ENCODE peak calls at places on chromosomes 3 and 15, in six cellular contexts. P, K, I, V, J and G are unnamed samples.

GRCh38 chr3:9809615-9810356 is at the start of gene TTLL3:
- DNase-seq in P (no peak), K (no peak), I (peak), V (peak), J (no peak), G (peak)

GRCh38 chr15:98713585-98714001 is 65.3 kb downstream of the IGF1R start:
- DNase-seq in P (no peak), K (no peak), I (no peak), V (no peak), J (peak), G (peak)

GRCh38 chr15:66239514-66239913 is 14.0 kb downstream of the MEGF11 start:
- DNase-seq in P (no peak), K (no peak), I (no peak), V (no peak), J (no peak), G (no peak)

GRCh38 chr3:60490992-60491391 is 760.3 kb downstream of the FHIT start:
- DNase-seq in P (no peak), K (no peak), I (no peak), V (no peak), J (no peak), G (no peak)

GRCh38 chr15:70160803-70161565 is 63.3 kb upstream of the TLE3 start:
- DNase-seq in P (no peak), K (no peak), I (no peak), V (no peak), J (no peak), G (no peak)

GRCh38 chr3:169739067-169739466 is 25.8 kb downstream of the TERC start:
- DNase-seq in P (no peak), K (no peak), I (no peak), V (no peak), J (no peak), G (no peak)

GRCh38 chr3:40116478-40117162 is 192.9 kb upstream of the EIF1B start:
- DNase-seq in P (no peak), K (no peak), I (no peak), V (no peak), J (no peak), G (peak)

GRCh38 chr3:179258820-179259219 is 7.9 kb upstream of the KCNMB3 start:
- DNase-seq in P (no peak), K (no peak), I (no peak), V (no peak), J (no peak), G (no peak)

GRCh38 chr15:39430389-39430788 is 150.5 kb upstream of the THBS1 start:
- DNase-seq in P (no peak), K (no peak), I (no peak), V (no peak), J (no peak), G (no peak)

GRCh38 chr3:76429536-76430177 is 610.2 kb upstream of the ROBO2 start:
- DNase-seq in P (no peak), K (no peak), I (no peak), V (no peak), J (no peak), G (no peak)

GRCh38 chr15:88512606-88513005 is 33.9 kb downstream of the DET1 start:
- DNase-seq in P (no peak), K (no peak), I (no peak), V (no peak), J (no peak), G (no peak)

GRCh38 chr3:10992946-10993728 is 589 bp downstream of the SLC6A1 start:
- DNase-seq in P (no peak), K (no peak), I (peak), V (no peak), J (no peak), G (no peak)
- TF ChIP-seq EZH2 in P (no peak), K (no peak), I (peak), V (no peak), J (no peak), G (peak)

DNA sequence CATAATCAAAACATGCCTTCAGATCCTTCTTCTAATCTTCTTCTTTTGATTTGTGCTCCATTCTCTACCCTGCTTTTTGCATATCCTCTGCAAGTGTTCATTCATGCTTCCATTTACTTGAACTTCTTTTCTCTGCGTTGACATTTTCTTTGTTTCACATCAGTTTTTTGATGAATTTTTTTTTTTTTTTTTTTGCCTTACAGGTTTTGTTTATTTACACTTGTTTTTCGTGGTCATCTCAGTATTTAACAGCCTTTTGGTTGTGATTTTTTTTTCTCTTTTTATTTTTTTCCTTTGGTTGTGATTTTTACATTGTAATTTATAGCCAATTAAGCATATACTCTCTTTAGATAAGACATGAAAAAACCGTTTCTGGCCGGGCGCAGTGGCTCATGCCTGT is 11.8 kb upstream of the SHQ1 start:
- DNase-seq in P (no peak), K (no peak), I (no peak), V (no peak), J (no peak), G (no peak)
- TF ChIP-seq MAX in P (no peak), K (no peak), I (no peak), V (no peak), J (no peak), G (no peak)

DNA sequence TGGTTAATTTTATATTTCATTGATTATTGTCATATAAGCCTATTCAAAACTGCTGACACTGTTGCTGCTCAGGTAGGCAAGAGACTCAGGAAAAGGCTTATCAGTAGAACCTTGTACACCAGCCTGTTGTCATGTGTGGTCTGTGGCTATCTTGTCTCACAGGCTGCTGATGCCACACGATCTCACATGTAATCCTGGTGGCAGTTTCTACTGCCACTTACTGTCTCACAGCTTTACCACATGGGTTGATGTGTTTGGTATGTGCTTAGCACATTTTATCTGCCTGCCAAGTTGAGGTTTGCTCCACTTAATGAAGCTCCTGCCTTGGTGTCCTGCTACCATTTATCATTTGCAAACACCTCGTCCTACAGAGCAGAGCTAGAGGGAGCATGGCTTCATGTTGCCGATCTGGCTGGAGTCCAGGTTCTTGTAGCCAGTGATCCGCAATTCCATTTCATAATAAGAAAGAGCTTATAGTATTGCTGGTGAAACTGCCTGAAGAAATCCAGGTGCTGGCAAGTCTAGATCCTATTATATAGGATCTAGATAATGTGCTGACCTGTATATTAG is 637.9 kb downstream of the NLGN1 start:
- DNase-seq in P (no peak), K (no peak), I (no peak), V (no peak), J (no peak), G (no peak)
- H3K4me3 ChIP-seq in P (no peak), K (no peak), I (no peak), V (no peak), J (no peak), G (no peak)

GRCh38 chr15:76337047-76337738 is 620 bp downstream of the ISL2 start:
- DNase-seq in P (no peak), K (peak), I (no peak), V (peak), J (no peak), G (peak)

GRCh38 chr15:76337739-76338554 is 1.4 kb downstream of the ISL2 start:
- DNase-seq in P (no peak), K (no peak), I (peak), V (peak), J (no peak), G (no peak)

GRCh38 chr15:76340198-76340801 is 3.7 kb downstream of the ISL2 start:
- DNase-seq in P (no peak), K (no peak), I (peak), V (no peak), J (no peak), G (peak)

GRCh38 chr15:76339302-76340197 is 3.0 kb downstream of the ISL2 start:
- DNase-seq in P (no peak), K (no peak), I (peak), V (no peak), J (no peak), G (peak)

GRCh38 chr15:76338555-76339301 is 2.2 kb downstream of the ISL2 start:
- DNase-seq in P (no peak), K (no peak), I (no peak), V (no peak), J (no peak), G (no peak)
- TF ChIP-seq EZH2 in P (no peak), K (no peak), I (peak), V (no peak), J (peak), G (peak)